ENCODE peak calls at places on chromosomes 5 and 9, in six cellular contexts. One of them, this sample, is unnamed.

GRCh38 chr9:133945977-133946753 is 46.0 kb downstream of the VAV2 start:
- DNase-seq in IMR-90: no peak
- DNase-seq in H9: no peak
- DNase-seq in neuronal stem cell: no peak
- DNase-seq in trophoblast cell: no peak
- DNase-seq in H1: no peak
- DNase-seq in this sample: no peak

GRCh38 chr5:102536323-102536928 is 37.6 kb upstream of the SLCO6A1 start:
- DNase-seq in IMR-90: peak
- DNase-seq in H9: no peak
- DNase-seq in neuronal stem cell: no peak
- DNase-seq in trophoblast cell: peak
- DNase-seq in H1: no peak
- DNase-seq in this sample: peak

GRCh38 chr9:2179557-2179956 is 164.4 kb downstream of the SMARCA2 start:
- DNase-seq in IMR-90: no peak
- DNase-seq in H9: no peak
- DNase-seq in neuronal stem cell: no peak
- DNase-seq in trophoblast cell: peak
- DNase-seq in H1: no peak
- DNase-seq in this sample: no peak

GRCh38 chr9:137095664-137096517 is 9.1 kb downstream of the MAN1B1 start:
- DNase-seq in IMR-90: no peak
- DNase-seq in H9: no peak
- DNase-seq in neuronal stem cell: no peak
- DNase-seq in trophoblast cell: no peak
- DNase-seq in H1: no peak
- DNase-seq in this sample: no peak

GRCh38 chr5:88660947-88661869 is 221.8 kb downstream of the MEF2C start:
- DNase-seq in IMR-90: peak
- DNase-seq in H9: peak
- DNase-seq in neuronal stem cell: peak
- DNase-seq in trophoblast cell: peak
- DNase-seq in H1: peak
- DNase-seq in this sample: peak

GRCh38 chr9:117487555-117488175 is 72.8 kb upstream of the ASTN2 start:
- DNase-seq in IMR-90: peak
- DNase-seq in H9: peak
- DNase-seq in neuronal stem cell: peak
- DNase-seq in trophoblast cell: peak
- DNase-seq in H1: peak
- DNase-seq in this sample: peak

GRCh38 chr5:89069591-89069990 is 186.6 kb upstream of the MEF2C start:
- DNase-seq in IMR-90: no peak
- DNase-seq in H9: no peak
- DNase-seq in neuronal stem cell: no peak
- DNase-seq in trophoblast cell: no peak
- DNase-seq in H1: no peak
- DNase-seq in this sample: no peak

GRCh38 chr5:128627939-128628338 is 89.9 kb upstream of the FBN2 start:
- DNase-seq in IMR-90: no peak
- DNase-seq in H9: no peak
- DNase-seq in neuronal stem cell: no peak
- DNase-seq in trophoblast cell: no peak
- DNase-seq in H1: no peak
- DNase-seq in this sample: no peak

GRCh38 chr5:58259685-58260152 is 200.2 kb downstream of the PLK2 start:
- DNase-seq in IMR-90: peak
- DNase-seq in H9: peak
- DNase-seq in neuronal stem cell: peak
- DNase-seq in trophoblast cell: peak
- DNase-seq in H1: no peak
- DNase-seq in this sample: peak

GRCh38 chr5:120446068-120446492 is 18.0 kb upstream of the PRR16 start:
- DNase-seq in IMR-90: peak
- DNase-seq in H9: no peak
- DNase-seq in neuronal stem cell: no peak
- DNase-seq in trophoblast cell: peak
- DNase-seq in H1: no peak
- DNase-seq in this sample: peak

DNA sequence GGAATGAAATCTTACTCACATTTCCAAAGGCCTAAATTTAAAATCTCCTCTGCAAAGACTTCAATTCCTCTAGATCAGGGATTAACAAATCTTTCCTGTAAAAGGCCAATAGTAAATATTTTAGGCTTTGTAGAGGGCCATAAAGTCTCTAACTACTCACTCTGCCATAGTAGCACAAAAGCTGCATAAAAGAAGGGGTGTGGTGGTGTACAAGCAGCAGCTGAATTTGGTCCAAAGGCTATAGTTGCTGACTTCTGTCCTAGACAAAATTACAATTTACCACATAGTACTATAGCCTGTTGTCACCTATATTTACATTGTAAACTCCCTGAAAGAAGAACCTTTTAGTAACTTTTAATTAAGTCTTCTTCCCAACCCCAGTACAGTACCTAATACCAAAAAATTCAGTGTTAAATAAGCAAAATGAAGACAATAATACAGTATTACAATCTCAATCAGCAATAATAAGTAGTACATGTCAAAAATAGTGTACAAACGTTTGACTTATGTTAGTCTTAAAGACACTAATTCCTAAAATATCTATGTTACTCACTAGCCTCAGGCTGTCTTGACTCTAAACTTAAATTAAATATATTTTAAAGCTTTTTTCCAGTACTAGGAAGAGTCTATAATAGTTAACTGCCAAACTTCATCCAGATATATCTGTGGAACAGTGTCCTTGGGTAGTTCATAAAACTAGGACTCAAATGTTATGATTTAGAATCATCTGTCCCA is 6.9 kb downstream of the CETN3 start:
- DNase-seq in IMR-90: peak
- DNase-seq in H9: no peak
- DNase-seq in neuronal stem cell: no peak
- DNase-seq in trophoblast cell: peak
- DNase-seq in H1: no peak
- DNase-seq in this sample: no peak
- H3K14ac ChIP-seq in IMR-90: no peak
- H3K14ac ChIP-seq in H9: no peak
- H3K14ac ChIP-seq in neuronal stem cell: no peak
- H3K14ac ChIP-seq in trophoblast cell: no peak
- H3K14ac ChIP-seq in H1: no peak
- H3K14ac ChIP-seq in this sample: no peak

GRCh38 chr9:128607642-128608350 is 48.9 kb downstream of the DYNC2I2 start:
- DNase-seq in IMR-90: peak
- DNase-seq in H9: no peak
- DNase-seq in neuronal stem cell: no peak
- DNase-seq in trophoblast cell: no peak
- DNase-seq in H1: no peak
- DNase-seq in this sample: no peak
- H3K14ac ChIP-seq in IMR-90: no peak
- H3K14ac ChIP-seq in H9: no peak
- H3K14ac ChIP-seq in neuronal stem cell: no peak
- H3K14ac ChIP-seq in trophoblast cell: no peak
- H3K14ac ChIP-seq in H1: no peak
- H3K14ac ChIP-seq in this sample: no peak

GRCh38 chr9:83431470-83432060 is 106.6 kb downstream of the FRMD3 start:
- DNase-seq in IMR-90: no peak
- DNase-seq in H9: no peak
- DNase-seq in neuronal stem cell: no peak
- DNase-seq in trophoblast cell: peak
- DNase-seq in H1: no peak
- DNase-seq in this sample: no peak
- H3K14ac ChIP-seq in IMR-90: no peak
- H3K14ac ChIP-seq in H9: no peak
- H3K14ac ChIP-seq in neuronal stem cell: no peak
- H3K14ac ChIP-seq in trophoblast cell: no peak
- H3K14ac ChIP-seq in H1: no peak
- H3K14ac ChIP-seq in this sample: no peak

GRCh38 chr9:35812025-35812602 is at the start of gene SPAG8:
- DNase-seq in IMR-90: peak
- DNase-seq in H9: peak
- DNase-seq in neuronal stem cell: peak
- DNase-seq in trophoblast cell: peak
- DNase-seq in H1: peak
- DNase-seq in this sample: peak

GRCh38 chr9:35811364-35812024 is 568 bp downstream of the SPAG8 start:
- DNase-seq in IMR-90: no peak
- DNase-seq in H9: no peak
- DNase-seq in neuronal stem cell: no peak
- DNase-seq in trophoblast cell: no peak
- DNase-seq in H1: no peak
- DNase-seq in this sample: no peak

GRCh38 chr9:35813434-35814105 is 1.3 kb downstream of the HINT2 start:
- DNase-seq in IMR-90: peak
- DNase-seq in H9: peak
- DNase-seq in neuronal stem cell: no peak
- DNase-seq in trophoblast cell: peak
- DNase-seq in H1: no peak
- DNase-seq in this sample: peak

GRCh38 chr9:35806101-35806500 is 6.0 kb downstream of the SPAG8 start:
- DNase-seq in IMR-90: no peak
- DNase-seq in H9: no peak
- DNase-seq in neuronal stem cell: no peak
- DNase-seq in trophoblast cell: no peak
- DNase-seq in H1: no peak
- DNase-seq in this sample: no peak

DNA sequence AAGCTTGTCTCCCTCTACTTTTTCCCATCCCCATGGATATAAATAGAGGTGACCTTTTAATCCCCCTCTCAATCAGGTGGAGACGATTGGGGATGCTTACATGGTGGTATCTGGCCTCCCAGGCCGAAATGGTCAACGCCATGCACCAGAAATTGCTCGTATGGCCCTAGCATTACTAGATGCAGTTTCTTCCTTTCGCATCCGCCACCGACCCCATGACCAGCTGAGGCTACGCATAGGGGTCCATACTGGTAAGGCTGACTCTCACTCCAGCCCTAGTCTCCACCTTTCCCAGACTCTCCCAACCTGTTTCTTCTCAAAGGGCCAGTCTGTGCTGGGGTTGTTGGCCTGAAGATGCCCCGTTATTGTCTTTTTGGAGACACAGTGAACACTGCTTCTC is 3.6 kb downstream of the SPAG8 start:
- DNase-seq in IMR-90: no peak
- DNase-seq in H9: no peak
- DNase-seq in neuronal stem cell: no peak
- DNase-seq in trophoblast cell: no peak
- DNase-seq in H1: no peak
- DNase-seq in this sample: no peak
- H3K14ac ChIP-seq in IMR-90: no peak
- H3K14ac ChIP-seq in H9: no peak
- H3K14ac ChIP-seq in neuronal stem cell: no peak
- H3K14ac ChIP-seq in trophoblast cell: no peak
- H3K14ac ChIP-seq in H1: no peak
- H3K14ac ChIP-seq in this sample: no peak

GRCh38 chr5:77985247-77985646 is 209.1 kb upstream of the TBCA start:
- DNase-seq in IMR-90: no peak
- DNase-seq in H9: no peak
- DNase-seq in neuronal stem cell: no peak
- DNase-seq in trophoblast cell: no peak
- DNase-seq in H1: no peak
- DNase-seq in this sample: no peak

GRCh38 chr5:77987331-77987730 is 211.2 kb upstream of the TBCA start:
- DNase-seq in IMR-90: no peak
- DNase-seq in H9: no peak
- DNase-seq in neuronal stem cell: no peak
- DNase-seq in trophoblast cell: no peak
- DNase-seq in H1: no peak
- DNase-seq in this sample: no peak

GRCh38 chr5:77986261-77986660 is 210.1 kb upstream of the TBCA start:
- DNase-seq in IMR-90: no peak
- DNase-seq in H9: no peak
- DNase-seq in neuronal stem cell: no peak
- DNase-seq in trophoblast cell: no peak
- DNase-seq in H1: no peak
- DNase-seq in this sample: no peak

GRCh38 chr5:77990020-77990419 is 213.9 kb upstream of the TBCA start:
- DNase-seq in IMR-90: no peak
- DNase-seq in H9: peak
- DNase-seq in neuronal stem cell: no peak
- DNase-seq in trophoblast cell: no peak
- DNase-seq in H1: no peak
- DNase-seq in this sample: no peak

GRCh38 chr5:77987988-77988387 is 211.8 kb upstream of the TBCA start:
- DNase-seq in IMR-90: no peak
- DNase-seq in H9: no peak
- DNase-seq in neuronal stem cell: no peak
- DNase-seq in trophoblast cell: no peak
- DNase-seq in H1: no peak
- DNase-seq in this sample: no peak
- H3K14ac ChIP-seq in IMR-90: no peak
- H3K14ac ChIP-seq in H9: no peak
- H3K14ac ChIP-seq in neuronal stem cell: no peak
- H3K14ac ChIP-seq in trophoblast cell: no peak
- H3K14ac ChIP-seq in H1: no peak
- H3K14ac ChIP-seq in this sample: no peak